ENCODE peak calls at places on chromosomes 16 and 17, in nine cellular contexts. One of them, this sample, is unnamed.

GRCh38 chr17:15348030-15348429 is 6.6 kb upstream of the TEKT3 start:
- DNase-seq in transverse colon: peak; percentile 86
- DNase-seq in ovary: no peak
- DNase-seq in stomach: no peak
- DNase-seq in SK-N-SH: no peak
- DNase-seq in suprapubic skin: no peak
- DNase-seq in K562: no peak
- DNase-seq in H1: no peak
- DNase-seq in A549: no peak
- DNase-seq in this sample: peak; percentile 23

GRCh38 chr17:9162275-9162985 is 141.1 kb downstream of the NTN1 start:
- DNase-seq in SK-N-SH: peak; percentile 55
- DNase-seq in ovary: no peak
- DNase-seq in stomach: no peak
- DNase-seq in H1: peak; percentile 51
- DNase-seq in suprapubic skin: no peak
- DNase-seq in transverse colon: no peak
- DNase-seq in A549: peak; percentile 32
- DNase-seq in K562: peak; percentile 53
- DNase-seq in this sample: peak; percentile 8

GRCh38 chr17:82304826-82305726 is 12.3 kb downstream of the CD7 start:
- DNase-seq in stomach: no peak
- DNase-seq in transverse colon: no peak
- DNase-seq in A549: no peak
- DNase-seq in H1: no peak
- DNase-seq in SK-N-SH: peak; percentile 71
- DNase-seq in K562: no peak
- DNase-seq in ovary: no peak
- DNase-seq in suprapubic skin: no peak
- DNase-seq in this sample: no peak

GRCh38 chr16:88351521-88352101 is 31.1 kb upstream of the ZNF469 start:
- DNase-seq in H1: no peak
- DNase-seq in K562: no peak
- DNase-seq in suprapubic skin: no peak
- DNase-seq in transverse colon: no peak
- DNase-seq in SK-N-SH: peak; percentile 47
- DNase-seq in ovary: no peak
- DNase-seq in stomach: no peak
- DNase-seq in A549: no peak
- DNase-seq in this sample: no peak

GRCh38 chr16:20020976-20021375 is 52.7 kb downstream of the GPR139 start:
- DNase-seq in transverse colon: no peak
- DNase-seq in SK-N-SH: no peak
- DNase-seq in suprapubic skin: no peak
- DNase-seq in ovary: no peak
- DNase-seq in K562: no peak
- DNase-seq in H1: no peak
- DNase-seq in stomach: no peak
- DNase-seq in A549: no peak
- DNase-seq in this sample: no peak

GRCh38 chr16:12021578-12022265 is 45.2 kb downstream of the SNX29 start:
- DNase-seq in H1: no peak
- DNase-seq in K562: no peak
- DNase-seq in transverse colon: no peak
- DNase-seq in ovary: no peak
- DNase-seq in A549: no peak
- DNase-seq in suprapubic skin: no peak
- DNase-seq in stomach: no peak
- DNase-seq in SK-N-SH: no peak
- DNase-seq in this sample: no peak

GRCh38 chr17:14923981-14924380 is 341.1 kb downstream of the PMP22 start:
- DNase-seq in transverse colon: no peak
- DNase-seq in H1: no peak
- DNase-seq in ovary: no peak
- DNase-seq in suprapubic skin: no peak
- DNase-seq in A549: no peak
- DNase-seq in SK-N-SH: no peak
- DNase-seq in K562: no peak
- DNase-seq in stomach: no peak
- DNase-seq in this sample: no peak

GRCh38 chr17:45919136-45919535 is 24.8 kb downstream of the MAPT start:
- DNase-seq in ovary: no peak
- DNase-seq in SK-N-SH: no peak
- DNase-seq in A549: no peak
- DNase-seq in stomach: no peak
- DNase-seq in H1: no peak
- DNase-seq in transverse colon: no peak
- DNase-seq in suprapubic skin: no peak
- DNase-seq in K562: no peak
- DNase-seq in this sample: no peak

GRCh38 chr17:2192367-2193028 is 111.1 kb downstream of the SMG6 start:
- DNase-seq in stomach: no peak
- DNase-seq in suprapubic skin: no peak
- DNase-seq in ovary: no peak
- DNase-seq in SK-N-SH: peak; percentile 30
- DNase-seq in K562: peak; percentile 8
- DNase-seq in A549: peak; percentile 54
- DNase-seq in transverse colon: peak; percentile 19
- DNase-seq in H1: no peak
- DNase-seq in this sample: no peak

GRCh38 chr17:76791053-76791980 is 53.4 kb downstream of the MFSD11 start:
- DNase-seq in A549: peak; percentile 41
- DNase-seq in transverse colon: peak; percentile 63
- DNase-seq in SK-N-SH: peak; percentile 62
- DNase-seq in ovary: no peak
- DNase-seq in K562: peak; percentile 57
- DNase-seq in suprapubic skin: no peak
- DNase-seq in H1: no peak
- DNase-seq in stomach: peak; percentile 27
- DNase-seq in this sample: no peak

GRCh38 chr16:678858-679807 is 1.1 kb upstream of the STUB1 start:
- DNase-seq in SK-N-SH: peak; percentile 91
- DNase-seq in stomach: peak; percentile 76
- DNase-seq in transverse colon: peak; percentile 74
- DNase-seq in K562: peak; percentile 75
- DNase-seq in A549: no peak
- DNase-seq in ovary: peak; percentile 83
- DNase-seq in suprapubic skin: no peak
- DNase-seq in H1: no peak
- DNase-seq in this sample: peak; percentile 39

GRCh38 chr16:12185563-12185962 is 209.0 kb downstream of the SNX29 start:
- DNase-seq in K562: no peak
- DNase-seq in SK-N-SH: no peak
- DNase-seq in transverse colon: no peak
- DNase-seq in stomach: no peak
- DNase-seq in H1: no peak
- DNase-seq in suprapubic skin: no peak
- DNase-seq in A549: no peak
- DNase-seq in ovary: no peak
- DNase-seq in this sample: no peak

GRCh38 chr17:7309628-7310027 is 2.2 kb downstream of the EIF5A start:
- DNase-seq in ovary: no peak
- DNase-seq in suprapubic skin: no peak
- DNase-seq in H1: no peak
- DNase-seq in stomach: no peak
- DNase-seq in transverse colon: no peak
- DNase-seq in K562: no peak
- DNase-seq in A549: no peak
- DNase-seq in SK-N-SH: no peak
- DNase-seq in this sample: no peak

GRCh38 chr17:50184611-50185398 is 16.6 kb downstream of the COL1A1 start:
- DNase-seq in H1: no peak
- DNase-seq in suprapubic skin: peak; percentile 93
- DNase-seq in ovary: peak; percentile 58
- DNase-seq in A549: no peak
- DNase-seq in K562: no peak
- DNase-seq in SK-N-SH: no peak
- DNase-seq in transverse colon: peak; percentile 36
- DNase-seq in stomach: no peak
- DNase-seq in this sample: peak; percentile 77
- TF ChIP-seq EP300 in H1: no peak
- TF ChIP-seq EP300 in suprapubic skin: no peak
- TF ChIP-seq EP300 in ovary: no peak
- TF ChIP-seq EP300 in A549: no peak
- TF ChIP-seq EP300 in K562: no peak
- TF ChIP-seq EP300 in SK-N-SH: no peak
- TF ChIP-seq EP300 in transverse colon: no peak
- TF ChIP-seq EP300 in stomach: no peak
- TF ChIP-seq EP300 in this sample: peak; percentile 64

GRCh38 chr16:53358884-53359283 is 75.4 kb upstream of the RBL2 start:
- DNase-seq in stomach: no peak
- DNase-seq in K562: no peak
- DNase-seq in transverse colon: no peak
- DNase-seq in A549: no peak
- DNase-seq in ovary: no peak
- DNase-seq in SK-N-SH: no peak
- DNase-seq in H1: no peak
- DNase-seq in suprapubic skin: no peak
- DNase-seq in this sample: no peak

GRCh38 chr16:53356478-53357207 is 77.6 kb upstream of the RBL2 start:
- DNase-seq in A549: no peak
- DNase-seq in stomach: no peak
- DNase-seq in suprapubic skin: no peak
- DNase-seq in transverse colon: no peak
- DNase-seq in K562: no peak
- DNase-seq in ovary: no peak
- DNase-seq in H1: no peak
- DNase-seq in SK-N-SH: no peak
- DNase-seq in this sample: no peak

GRCh38 chr16:53355064-53355463 is 79.2 kb upstream of the RBL2 start:
- DNase-seq in suprapubic skin: no peak
- DNase-seq in H1: no peak
- DNase-seq in stomach: no peak
- DNase-seq in K562: no peak
- DNase-seq in ovary: no peak
- DNase-seq in transverse colon: no peak
- DNase-seq in SK-N-SH: no peak
- DNase-seq in A549: no peak
- DNase-seq in this sample: no peak

GRCh38 chr16:53357208-53357586 is 77.1 kb upstream of the RBL2 start:
- DNase-seq in SK-N-SH: no peak
- DNase-seq in H1: no peak
- DNase-seq in K562: no peak
- DNase-seq in A549: no peak
- DNase-seq in transverse colon: no peak
- DNase-seq in ovary: no peak
- DNase-seq in stomach: no peak
- DNase-seq in suprapubic skin: no peak
- DNase-seq in this sample: no peak

GRCh38 chr16:53357955-53358354 is 76.3 kb upstream of the RBL2 start:
- DNase-seq in ovary: no peak
- DNase-seq in transverse colon: no peak
- DNase-seq in stomach: no peak
- DNase-seq in suprapubic skin: no peak
- DNase-seq in A549: no peak
- DNase-seq in K562: no peak
- DNase-seq in H1: no peak
- DNase-seq in SK-N-SH: no peak
- DNase-seq in this sample: no peak
- H3K4me3 ChIP-seq in ovary: no peak overlapping the region
- H3K4me3 ChIP-seq in transverse colon: no peak overlapping the region
- H3K4me3 ChIP-seq in stomach: no peak overlapping the region
- H3K4me3 ChIP-seq in suprapubic skin: no peak overlapping the region
- H3K4me3 ChIP-seq in A549: no peak overlapping the region
- H3K4me3 ChIP-seq in K562: no peak overlapping the region
- H3K4me3 ChIP-seq in H1: no peak overlapping the region
- H3K4me3 ChIP-seq in SK-N-SH: no peak overlapping the region
- H3K4me3 ChIP-seq in this sample: no peak overlapping the region

DNA sequence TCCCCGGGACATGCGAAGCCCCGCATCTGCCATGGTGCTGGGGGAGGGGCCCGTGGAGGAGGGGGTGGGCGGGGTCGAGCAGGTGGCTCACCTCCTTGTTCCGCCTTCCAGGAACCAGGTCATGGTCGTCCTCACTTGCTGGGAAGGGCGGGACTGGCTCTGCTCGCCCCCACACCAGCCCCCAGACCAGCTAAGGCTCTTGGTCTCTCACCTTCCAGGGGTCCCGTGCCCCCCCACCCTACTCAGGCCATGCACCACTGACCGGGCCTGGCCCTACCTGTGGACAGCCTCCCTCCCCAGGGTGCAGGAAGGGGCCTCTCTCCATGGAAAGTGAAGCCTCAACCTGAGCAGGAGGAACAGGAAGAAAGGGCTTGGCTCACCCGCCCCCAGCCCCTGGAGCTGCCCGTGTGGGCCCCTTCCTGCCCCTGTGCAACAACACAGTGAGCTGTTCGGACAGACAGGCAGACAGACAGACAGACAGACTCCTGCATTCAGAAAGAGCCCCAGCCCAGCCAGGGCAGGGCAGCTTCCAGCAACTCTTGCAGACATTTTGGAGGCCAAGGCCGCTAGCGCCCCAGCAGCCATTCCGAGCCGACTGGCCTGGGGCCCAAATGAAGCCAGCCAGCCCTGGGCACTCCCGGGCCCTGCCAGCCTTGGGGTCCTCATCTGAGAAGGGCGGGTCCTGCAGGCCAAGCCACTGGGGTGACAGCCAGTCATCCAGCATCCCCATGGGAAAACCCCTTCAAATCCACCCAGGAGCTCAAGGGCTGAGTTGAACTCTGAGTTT is 8.1 kb upstream of the KREMEN2 start:
- DNase-seq in H1: no peak
- DNase-seq in transverse colon: no peak
- DNase-seq in SK-N-SH: no peak
- DNase-seq in ovary: peak; percentile 12
- DNase-seq in K562: no peak
- DNase-seq in A549: no peak
- DNase-seq in stomach: no peak
- DNase-seq in suprapubic skin: no peak
- DNase-seq in this sample: no peak
- H3K27ac ChIP-seq in H1: no peak overlapping the region
- H3K27ac ChIP-seq in transverse colon: peak overlapping the region; percentile 53
- H3K27ac ChIP-seq in SK-N-SH: no peak overlapping the region
- H3K27ac ChIP-seq in ovary: no peak overlapping the region
- H3K27ac ChIP-seq in K562: no peak overlapping the region
- H3K27ac ChIP-seq in A549: no peak overlapping the region
- H3K27ac ChIP-seq in stomach: no peak overlapping the region
- H3K27ac ChIP-seq in suprapubic skin: no peak overlapping the region
- H3K27ac ChIP-seq in this sample: no peak overlapping the region

DNA sequence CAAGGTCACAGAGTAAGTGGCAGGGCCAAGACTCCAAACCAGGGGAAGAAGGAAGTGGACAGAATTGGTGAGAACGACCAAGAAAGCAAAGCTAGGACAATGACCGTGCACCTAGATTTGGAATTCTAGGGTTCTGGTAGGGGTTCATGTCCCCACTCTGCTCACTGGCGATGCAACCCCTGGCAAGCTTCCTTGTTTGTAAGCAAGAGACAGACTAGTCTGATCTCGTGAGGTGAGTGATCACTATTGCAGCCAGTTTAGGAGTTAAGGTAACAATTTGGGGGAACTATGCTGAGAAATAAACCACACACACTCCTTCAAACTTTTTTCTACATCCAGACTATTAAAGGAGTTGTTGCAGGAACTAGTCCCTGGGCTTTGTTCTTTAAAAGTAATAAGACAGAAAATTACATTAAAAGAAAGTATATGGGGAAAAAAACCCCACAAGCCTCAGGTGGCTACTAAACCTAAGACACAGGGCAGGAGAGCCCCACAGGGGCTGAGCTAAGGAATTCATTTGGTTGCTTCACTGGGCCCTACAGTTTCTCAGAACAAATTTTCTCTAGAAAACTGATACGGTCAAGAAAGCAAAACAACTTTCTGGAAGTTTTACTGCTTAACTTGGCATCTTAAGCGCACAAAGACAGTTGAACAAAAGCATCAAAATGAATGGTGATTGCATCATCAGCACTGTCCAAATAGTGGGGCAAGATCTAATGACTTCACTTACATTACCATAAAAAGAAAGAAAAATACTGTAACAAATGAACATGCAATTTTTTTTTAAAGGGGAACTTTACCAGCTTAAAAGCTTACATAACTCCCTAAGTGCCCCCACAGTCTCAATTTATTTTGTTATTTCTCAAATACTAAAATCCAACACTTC is 47.8 kb downstream of the XPO6 start:
- DNase-seq in suprapubic skin: no peak
- DNase-seq in K562: no peak
- DNase-seq in SK-N-SH: no peak
- DNase-seq in transverse colon: no peak
- DNase-seq in A549: no peak
- DNase-seq in H1: no peak
- DNase-seq in stomach: no peak
- DNase-seq in ovary: no peak
- DNase-seq in this sample: no peak
- TF ChIP-seq EP300 in suprapubic skin: no peak
- TF ChIP-seq EP300 in K562: peak; percentile 39
- TF ChIP-seq EP300 in SK-N-SH: no peak
- TF ChIP-seq EP300 in transverse colon: no peak
- TF ChIP-seq EP300 in A549: no peak
- TF ChIP-seq EP300 in H1: no peak
- TF ChIP-seq EP300 in stomach: no peak
- TF ChIP-seq EP300 in ovary: no peak
- TF ChIP-seq EP300 in this sample: no peak